ENCODE peak calls at places on chromosomes 13 and 19, in seven cellular contexts. D is adrenal gland, H is esophagus muscularis mucosa, I is ovary, N is GM12891, G is GM12892, M is breast epithelium. P is an unnamed sample.

GRCh38 chr13:101144808-101145419 is 271.4 kb downstream of the NALCN start:
- DNase-seq in D (no peak), H (no peak), I (no peak), N (no peak), G (no peak), M (no peak), P (peak; percentile 79)

GRCh38 chr19:18446811-18447359 is 9.0 kb upstream of the ISYNA1 start:
- DNase-seq in D (no peak), H (no peak), I (no peak), N (no peak), G (no peak), M (no peak), P (no peak)

GRCh38 chr13:114328034-114328433 is 13.7 kb downstream of the CHAMP1 start:
- DNase-seq in D (no peak), H (no peak), I (no peak), N (no peak), G (no peak), M (no peak), P (no peak)

GRCh38 chr19:42652021-42652420 is 57.3 kb upstream of the CEACAM8 start:
- DNase-seq in D (no peak), H (no peak), I (no peak), N (no peak), G (no peak), M (no peak), P (no peak)

GRCh38 chr19:15447057-15447456 is 2.7 kb downstream of the WIZ start:
- DNase-seq in D (no peak), H (no peak), I (no peak), N (no peak), G (no peak), M (no peak), P (no peak)

GRCh38 chr13:48595330-48596127 is 58.2 kb upstream of the CYSLTR2 start:
- DNase-seq in D (peak; percentile 81), H (peak; percentile 91), I (peak; percentile 67), N (no peak), G (no peak), M (no peak), P (peak; percentile 41)

GRCh38 chr13:109096101-109096500 is 466.7 kb downstream of the MYO16 start:
- DNase-seq in D (no peak), H (no peak), I (no peak), N (no peak), G (no peak), M (no peak), P (no peak)

GRCh38 chr19:23118400-23118799 is 1.6 kb downstream of the ZNF730 start:
- DNase-seq in D (no peak), H (no peak), I (no peak), N (no peak), G (no peak), M (no peak), P (no peak)

GRCh38 chr13:33066329-33066728 is 50.1 kb downstream of the KL start:
- DNase-seq in D (no peak), H (no peak), I (no peak), N (no peak), G (no peak), M (no peak), P (no peak)

GRCh38 chr13:39263033-39263432 is 224.8 kb downstream of the NHLRC3 start:
- DNase-seq in D (peak; percentile 35), H (no peak), I (no peak), N (peak; percentile 17), G (peak; percentile 8), M (no peak), P (peak; percentile 25)

GRCh38 chr13:59392328-59392727 is 771.4 kb downstream of the DIAPH3 start:
- DNase-seq in D (no peak), H (no peak), I (no peak), N (no peak), G (no peak), M (no peak), P (no peak)

GRCh38 chr13:90104764-90105163 is 1242.7 kb upstream of the MIR17HG start:
- DNase-seq in D (no peak), H (no peak), I (no peak), N (no peak), G (no peak), M (no peak), P (no peak)

GRCh38 chr13:23289917-23290357 is 109.2 kb downstream of the SGCG start:
- DNase-seq in D (no peak), H (no peak), I (no peak), N (no peak), G (no peak), M (no peak), P (no peak)

GRCh38 chr19:17997969-17998826 is 9.8 kb upstream of the ARRDC2 start:
- DNase-seq in D (no peak), H (no peak), I (no peak), N (no peak), G (no peak), M (no peak), P (peak; percentile 64)

GRCh38 chr19:41702208-41702651 is 6.2 kb upstream of the CEACAM5 start:
- DNase-seq in D (no peak), H (peak; percentile 75), I (no peak), N (no peak), G (no peak), M (no peak), P (no peak)

GRCh38 chr13:19152403-19152802 is 29.2 kb downstream of the TUBA3C start:
- DNase-seq in D (no peak), H (no peak), I (no peak), N (no peak), G (no peak), M (no peak), P (no peak)

GRCh38 chr19:30087381-30088138 is 145.5 kb downstream of the URI1 start:
- DNase-seq in D (no peak), H (no peak), I (no peak), N (no peak), G (no peak), M (no peak), P (no peak)

GRCh38 chr19:45250832-45251451 is at the start of gene MARK4:
- DNase-seq in D (peak; percentile 39), H (no peak), I (peak; percentile 75), N (peak; percentile 97), G (peak; percentile 96), M (no peak), P (peak; percentile 73)

GRCh38 chr19:55369651-55370304 is 485 bp downstream of the IL11 start:
- DNase-seq in D (no peak), H (no peak), I (no peak), N (no peak), G (peak; percentile 70), M (no peak), P (no peak)

GRCh38 chr13:95956589-95957148 is 96.5 kb downstream of the UGGT2 start:
- DNase-seq in D (no peak), H (no peak), I (no peak), N (no peak), G (no peak), M (no peak), P (peak; percentile 69)

GRCh38 chr19:35327642-35328041 is 1.3 kb upstream of the CD22 start:
- DNase-seq in D (no peak), H (no peak), I (no peak), N (no peak), G (no peak), M (no peak), P (no peak)

GRCh38 chr19:35330475-35330874 is 1.5 kb downstream of the CD22 start:
- DNase-seq in D (no peak), H (no peak), I (no peak), N (no peak), G (no peak), M (no peak), P (no peak)

GRCh38 chr19:35331551-35332214 is 2.7 kb downstream of the CD22 start:
- DNase-seq in D (no peak), H (no peak), I (no peak), N (no peak), G (no peak), M (no peak), P (no peak)

GRCh38 chr19:35329323-35329722 is 336 bp downstream of the CD22 start:
- DNase-seq in D (no peak), H (no peak), I (no peak), N (no peak), G (peak; percentile 19), M (no peak), P (no peak)

GRCh38 chr19:35328851-35329285 is at the start of gene CD22:
- DNase-seq in D (no peak), H (no peak), I (no peak), N (no peak), G (peak; percentile 58), M (no peak), P (no peak)
- TF ChIP-seq POLR2A in D (no peak), H (no peak), I (no peak), N (peak; percentile 94), G (peak; percentile 97), M (no peak), P (no peak)

GRCh38 chr13:31162151-31163008 is 676 bp upstream of the HSPH1 start:
- DNase-seq in D (peak; percentile 99), H (peak; percentile 99), I (peak; percentile 96), N (peak; percentile 69), G (peak; percentile 66), M (peak; percentile 91), P (peak; percentile 96)

GRCh38 chr13:31161583-31162150 is at the start of gene HSPH1:
- DNase-seq in D (peak; percentile 99), H (peak; percentile 99), I (peak; percentile 99), N (peak; percentile 85), G (peak; percentile 81), M (peak; percentile 98), P (peak; percentile 99)

GRCh38 chr13:31166591-31166990 is 4.9 kb upstream of the HSPH1 start:
- DNase-seq in D (no peak), H (no peak), I (no peak), N (no peak), G (no peak), M (no peak), P (no peak)

GRCh38 chr13:31159306-31159705 is 2.4 kb downstream of the HSPH1 start:
- DNase-seq in D (no peak), H (no peak), I (no peak), N (no peak), G (no peak), M (no peak), P (no peak)

GRCh38 chr13:31160857-31161582 is 684 bp downstream of the HSPH1 start:
- DNase-seq in D (peak; percentile 74), H (no peak), I (peak; percentile 70), N (no peak), G (peak; percentile 23), M (no peak), P (peak; percentile 75)
- TF ChIP-seq POLR2A in D (no peak), H (no peak), I (no peak), N (no peak), G (peak; percentile 57), M (no peak), P (no peak)

DNA sequence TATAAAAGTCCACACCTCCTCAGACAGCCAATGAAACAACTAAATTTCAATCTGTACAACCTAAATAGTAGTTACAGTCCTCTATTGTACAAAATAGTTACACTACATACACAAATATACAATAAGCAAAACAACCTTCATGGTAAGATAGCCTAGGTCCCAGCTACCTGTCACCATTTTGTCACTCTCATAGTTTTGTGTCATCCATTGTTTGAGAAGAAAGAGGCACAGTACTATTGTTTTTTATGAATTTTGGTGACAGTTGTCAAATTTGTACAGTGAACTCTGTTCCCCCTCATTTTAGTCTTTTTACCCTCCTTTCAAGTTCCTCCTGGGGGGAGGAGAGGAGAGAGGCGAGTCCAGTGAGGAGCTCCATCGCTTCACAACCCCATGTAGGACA is 60.2 kb downstream of the SERP2 start:
- DNase-seq in D (no peak), H (no peak), I (no peak), N (no peak), G (no peak), M (no peak), P (no peak)
- TF ChIP-seq POLR2A in D (no peak), H (no peak), I (no peak), N (no peak), G (no peak), M (no peak), P (no peak)

GRCh38 chr13:112113355-112113754 is 46.4 kb downstream of the SOX1 start:
- DNase-seq in D (no peak), H (no peak), I (no peak), N (no peak), G (no peak), M (no peak), P (no peak)
- TF ChIP-seq POLR2A in D (no peak), H (no peak), I (no peak), N (no peak), G (no peak), M (no peak), P (no peak)

P was measured in erythroblast.